ENCODE peak calls at places on chromosomes 5 and 9, in four cellular contexts. M is activated naive CD4-positive, alpha-beta T cell treated with anti-CD3 and anti-CD28 coated beads for 36 hours; Y is A172; W is H9. G is an unnamed sample.

GRCh38 chr5:102795546-102795945 is 40.4 kb downstream of the PAM start:
- DNase-seq in Y (no peak), W (no peak), M (no peak), G (no peak)

GRCh38 chr5:150448353-150448752 is 1.2 kb downstream of the RPS14 start:
- DNase-seq in W (no peak), Y (peak; percentile 30), M (no peak), G (no peak)

GRCh38 chr9:94859891-94860290 is 133.4 kb downstream of the AOPEP start:
- DNase-seq in Y (no peak), M (no peak), W (no peak), G (no peak)

GRCh38 chr9:125632321-125633115 is 74.5 kb downstream of the MAPKAP1 start:
- DNase-seq in Y (peak; percentile 82), W (no peak), M (peak; percentile 66), G (peak; percentile 77)

GRCh38 chr9:120904061-120904998 is 22.3 kb downstream of the TRAF1 start:
- DNase-seq in W (no peak), M (peak; percentile 83), Y (no peak), G (no peak)

GRCh38 chr5:122463221-122463620 is 151.2 kb downstream of the SNCAIP start:
- DNase-seq in Y (no peak), M (no peak), W (no peak), G (no peak)

GRCh38 chr5:141084487-141084989 is 9.9 kb upstream of the PCDHB2 start:
- DNase-seq in M (peak; percentile 77), Y (peak; percentile 81), W (peak; percentile 73), G (peak; percentile 44)

GRCh38 chr5:139386039-139386438 is 2.9 kb upstream of the SLC23A1 start:
- DNase-seq in Y (no peak), M (no peak), W (no peak), G (no peak)

GRCh38 chr5:158639876-158640570 is 459.7 kb downstream of the EBF1 start:
- DNase-seq in Y (no peak), W (no peak), M (no peak), G (no peak)